ENCODE peak calls at places on chromosome 15, in nine cellular contexts. One of them, this sample, is unnamed.

GRCh38 chr15:39362832-39363561 is 217.9 kb upstream of the THBS1 start:
- DNase-seq in astrocyte: peak; percentile 99
- DNase-seq in choroid plexus epithelial cell: peak; percentile 95
- DNase-seq in progenitor cell of endocrine pancreas: no peak
- DNase-seq in PC-3: no peak
- DNase-seq in heart right ventricle: no peak
- DNase-seq in GM20000: no peak
- DNase-seq in neural crest cell: no peak
- DNase-seq in fibroblast of the aortic adventitia: peak; percentile 26
- DNase-seq in this sample: peak; percentile 91

GRCh38 chr15:70098461-70099166 is 897 bp upstream of the TLE3 start:
- DNase-seq in astrocyte: no peak
- DNase-seq in choroid plexus epithelial cell: no peak
- DNase-seq in progenitor cell of endocrine pancreas: peak; percentile 50
- DNase-seq in PC-3: peak; percentile 34
- DNase-seq in heart right ventricle: peak; percentile 57
- DNase-seq in GM20000: no peak
- DNase-seq in neural crest cell: peak; percentile 53
- DNase-seq in fibroblast of the aortic adventitia: no peak
- DNase-seq in this sample: peak; percentile 33

GRCh38 chr15:40458495-40459371 is 12.1 kb upstream of the CHST14 start:
- DNase-seq in astrocyte: no peak
- DNase-seq in choroid plexus epithelial cell: no peak
- DNase-seq in progenitor cell of endocrine pancreas: no peak
- DNase-seq in PC-3: no peak
- DNase-seq in heart right ventricle: no peak
- DNase-seq in GM20000: no peak
- DNase-seq in neural crest cell: no peak
- DNase-seq in fibroblast of the aortic adventitia: no peak
- DNase-seq in this sample: no peak

GRCh38 chr15:89656116-89656815 is 999 bp upstream of the KIF7 start:
- DNase-seq in astrocyte: peak; percentile 15
- DNase-seq in choroid plexus epithelial cell: no peak
- DNase-seq in progenitor cell of endocrine pancreas: no peak
- DNase-seq in PC-3: peak; percentile 43
- DNase-seq in heart right ventricle: no peak
- DNase-seq in GM20000: no peak
- DNase-seq in neural crest cell: no peak
- DNase-seq in fibroblast of the aortic adventitia: peak; percentile 32
- DNase-seq in this sample: no peak

GRCh38 chr15:66165856-66166255 is 87.7 kb downstream of the MEGF11 start:
- DNase-seq in astrocyte: no peak
- DNase-seq in choroid plexus epithelial cell: no peak
- DNase-seq in progenitor cell of endocrine pancreas: no peak
- DNase-seq in PC-3: no peak
- DNase-seq in heart right ventricle: no peak
- DNase-seq in GM20000: no peak
- DNase-seq in neural crest cell: no peak
- DNase-seq in fibroblast of the aortic adventitia: no peak
- DNase-seq in this sample: no peak

GRCh38 chr15:45185903-45186770 is 1.6 kb downstream of the SHF start:
- DNase-seq in astrocyte: peak; percentile 15
- DNase-seq in choroid plexus epithelial cell: no peak
- DNase-seq in progenitor cell of endocrine pancreas: no peak
- DNase-seq in PC-3: no peak
- DNase-seq in heart right ventricle: no peak
- DNase-seq in GM20000: no peak
- DNase-seq in neural crest cell: no peak
- DNase-seq in fibroblast of the aortic adventitia: no peak
- DNase-seq in this sample: no peak

GRCh38 chr15:76208786-76209424 is 102.4 kb downstream of the ETFA start:
- DNase-seq in astrocyte: no peak
- DNase-seq in choroid plexus epithelial cell: no peak
- DNase-seq in progenitor cell of endocrine pancreas: no peak
- DNase-seq in PC-3: no peak
- DNase-seq in heart right ventricle: no peak
- DNase-seq in GM20000: peak; percentile 8
- DNase-seq in neural crest cell: no peak
- DNase-seq in fibroblast of the aortic adventitia: no peak
- DNase-seq in this sample: peak; percentile 21

GRCh38 chr15:101068523-101068960 is 149.4 kb downstream of the LRRK1 start:
- DNase-seq in astrocyte: peak; percentile 11
- DNase-seq in choroid plexus epithelial cell: no peak
- DNase-seq in progenitor cell of endocrine pancreas: no peak
- DNase-seq in PC-3: no peak
- DNase-seq in heart right ventricle: no peak
- DNase-seq in GM20000: no peak
- DNase-seq in neural crest cell: no peak
- DNase-seq in fibroblast of the aortic adventitia: no peak
- DNase-seq in this sample: no peak

DNA sequence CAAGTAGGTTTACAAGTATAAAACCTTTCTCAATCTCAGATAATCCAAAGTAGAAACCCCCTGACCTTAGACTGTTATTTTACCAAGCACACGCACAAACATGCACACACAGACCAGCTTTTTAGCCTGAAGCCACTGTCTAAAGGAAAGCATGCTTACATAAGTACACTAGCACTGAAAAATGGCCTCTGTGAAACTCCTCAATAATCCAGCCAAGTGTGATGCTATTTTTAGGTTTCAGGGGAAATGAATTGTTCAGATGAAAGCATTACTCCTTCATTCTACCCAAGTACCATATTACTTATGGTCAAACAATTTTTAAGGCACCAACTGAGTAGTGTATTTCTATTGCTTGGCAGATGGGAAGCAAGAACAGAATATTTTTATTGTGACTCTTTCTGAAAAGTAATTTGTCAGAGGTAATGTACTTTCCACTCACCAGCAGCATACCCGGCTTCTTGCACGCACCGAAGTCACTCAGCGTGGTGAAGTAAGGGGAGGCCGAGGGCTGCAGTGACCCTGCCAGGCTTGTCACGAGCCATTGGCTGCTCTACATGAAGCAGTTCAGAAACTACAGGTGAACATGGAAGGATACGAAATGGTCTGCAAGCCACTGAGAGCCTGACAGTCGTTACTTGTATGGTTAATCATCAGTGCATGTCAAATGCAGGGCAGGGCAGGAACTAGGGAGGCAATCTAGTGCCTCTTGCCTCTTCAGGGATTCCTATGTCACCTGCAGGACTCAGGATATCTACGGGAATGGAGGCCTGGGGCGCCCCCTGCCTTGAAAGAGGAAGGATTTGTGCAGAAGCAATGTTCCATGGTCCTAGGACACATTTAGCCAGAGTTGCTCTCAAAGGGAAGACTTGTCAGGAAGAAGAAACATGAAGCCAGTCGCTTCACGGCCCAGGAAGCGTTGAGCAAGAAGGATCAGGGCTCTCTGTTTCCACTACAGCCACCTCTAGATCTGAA is 106.6 kb downstream of the GABRB3 start:
- DNase-seq in astrocyte: no peak
- DNase-seq in choroid plexus epithelial cell: no peak
- DNase-seq in progenitor cell of endocrine pancreas: no peak
- DNase-seq in PC-3: peak; percentile 19
- DNase-seq in heart right ventricle: no peak
- DNase-seq in GM20000: no peak
- DNase-seq in neural crest cell: no peak
- DNase-seq in fibroblast of the aortic adventitia: no peak
- DNase-seq in this sample: no peak
- TF ChIP-seq CTCF in astrocyte: no peak
- TF ChIP-seq CTCF in choroid plexus epithelial cell: no peak
- TF ChIP-seq CTCF in progenitor cell of endocrine pancreas: peak; percentile 36
- TF ChIP-seq CTCF in PC-3: peak; percentile 29
- TF ChIP-seq CTCF in heart right ventricle: no peak
- TF ChIP-seq CTCF in GM20000: no peak
- TF ChIP-seq CTCF in neural crest cell: no peak
- TF ChIP-seq CTCF in fibroblast of the aortic adventitia: no peak
- TF ChIP-seq CTCF in this sample: no peak

DNA sequence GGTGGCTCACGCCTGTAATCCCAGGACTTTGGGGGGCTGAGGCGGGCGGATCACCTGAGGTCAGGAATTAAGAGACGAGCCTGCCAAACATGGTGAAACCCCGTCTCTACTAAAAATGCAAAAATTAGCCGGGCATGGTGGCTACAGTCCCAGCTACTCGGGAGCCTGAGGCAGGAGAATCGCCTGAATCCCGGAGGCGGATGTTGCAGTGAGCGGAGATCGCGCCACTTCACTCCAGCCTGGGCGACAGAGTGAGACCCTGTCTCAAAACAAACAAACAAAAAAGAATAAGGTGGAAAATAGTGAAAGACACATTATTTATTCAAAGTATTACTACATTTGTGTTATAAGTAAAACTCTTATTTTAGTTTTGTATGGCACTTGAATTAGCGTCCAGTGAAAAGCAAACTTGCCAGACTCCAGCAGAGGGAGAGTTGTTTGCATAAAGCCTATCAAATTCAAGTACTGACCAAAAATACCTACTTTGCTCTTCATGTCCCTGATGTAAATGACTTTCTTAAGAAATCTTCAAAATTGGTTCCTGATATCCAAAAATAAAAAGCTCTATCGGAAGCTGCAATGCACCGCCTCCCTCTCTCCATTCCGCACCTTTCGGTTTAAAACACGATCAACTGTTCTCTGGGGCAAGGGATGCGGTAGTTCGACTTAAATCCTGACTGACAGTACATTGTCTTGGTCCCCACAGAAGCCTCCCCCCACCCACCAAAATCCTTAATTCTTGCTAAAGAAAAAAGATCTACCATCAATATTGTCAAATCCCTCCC is 1.2 kb downstream of the TRPM7 start:
- DNase-seq in astrocyte: no peak
- DNase-seq in choroid plexus epithelial cell: peak; percentile 53
- DNase-seq in progenitor cell of endocrine pancreas: no peak
- DNase-seq in PC-3: peak; percentile 2
- DNase-seq in heart right ventricle: no peak
- DNase-seq in GM20000: peak; percentile 4
- DNase-seq in neural crest cell: no peak
- DNase-seq in fibroblast of the aortic adventitia: peak; percentile 38
- DNase-seq in this sample: peak; percentile 29
- TF ChIP-seq CTCF in astrocyte: no peak
- TF ChIP-seq CTCF in choroid plexus epithelial cell: peak; percentile 53
- TF ChIP-seq CTCF in progenitor cell of endocrine pancreas: no peak
- TF ChIP-seq CTCF in PC-3: no peak
- TF ChIP-seq CTCF in heart right ventricle: no peak
- TF ChIP-seq CTCF in GM20000: no peak
- TF ChIP-seq CTCF in neural crest cell: no peak
- TF ChIP-seq CTCF in fibroblast of the aortic adventitia: peak; percentile 33
- TF ChIP-seq CTCF in this sample: peak; percentile 15

GRCh38 chr15:99605490-99605931 is 39.7 kb downstream of the MEF2A start:
- DNase-seq in astrocyte: peak; percentile 21
- DNase-seq in choroid plexus epithelial cell: peak; percentile 36
- DNase-seq in progenitor cell of endocrine pancreas: no peak
- DNase-seq in PC-3: peak; percentile 32
- DNase-seq in heart right ventricle: no peak
- DNase-seq in GM20000: no peak
- DNase-seq in neural crest cell: no peak
- DNase-seq in fibroblast of the aortic adventitia: peak; percentile 11
- DNase-seq in this sample: peak; percentile 26

GRCh38 chr15:99603828-99604227 is 38.0 kb downstream of the MEF2A start:
- DNase-seq in astrocyte: peak; percentile 65
- DNase-seq in choroid plexus epithelial cell: peak; percentile 32
- DNase-seq in progenitor cell of endocrine pancreas: no peak
- DNase-seq in PC-3: no peak
- DNase-seq in heart right ventricle: no peak
- DNase-seq in GM20000: no peak
- DNase-seq in neural crest cell: no peak
- DNase-seq in fibroblast of the aortic adventitia: peak; percentile 45
- DNase-seq in this sample: peak; percentile 35

GRCh38 chr15:99605990-99606389 is 40.2 kb downstream of the MEF2A start:
- DNase-seq in astrocyte: no peak
- DNase-seq in choroid plexus epithelial cell: no peak
- DNase-seq in progenitor cell of endocrine pancreas: no peak
- DNase-seq in PC-3: no peak
- DNase-seq in heart right ventricle: no peak
- DNase-seq in GM20000: no peak
- DNase-seq in neural crest cell: no peak
- DNase-seq in fibroblast of the aortic adventitia: no peak
- DNase-seq in this sample: no peak

GRCh38 chr15:99606646-99607045 is 40.9 kb downstream of the MEF2A start:
- DNase-seq in astrocyte: no peak
- DNase-seq in choroid plexus epithelial cell: no peak
- DNase-seq in progenitor cell of endocrine pancreas: no peak
- DNase-seq in PC-3: no peak
- DNase-seq in heart right ventricle: no peak
- DNase-seq in GM20000: no peak
- DNase-seq in neural crest cell: no peak
- DNase-seq in fibroblast of the aortic adventitia: no peak
- DNase-seq in this sample: no peak

DNA sequence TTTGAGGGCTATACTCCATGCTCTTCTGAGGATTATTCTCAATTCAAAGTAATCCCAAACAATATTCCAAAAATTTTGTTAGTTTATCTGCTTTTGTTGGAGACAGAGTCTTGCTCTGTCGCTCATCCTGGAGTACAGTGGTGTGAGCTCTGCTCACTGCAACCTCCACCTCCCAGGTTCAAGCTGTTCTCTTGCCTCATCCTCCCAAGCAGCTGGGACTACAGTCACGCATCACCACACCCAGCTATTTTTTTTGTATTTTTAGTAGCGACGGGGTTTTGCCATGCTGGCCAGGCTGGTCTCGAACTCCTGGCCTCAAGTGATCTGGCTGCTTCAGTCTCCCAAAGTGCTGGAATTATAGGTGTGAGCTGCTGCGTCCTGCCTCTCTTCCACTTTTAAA is 39.1 kb downstream of the MEF2A start:
- DNase-seq in astrocyte: no peak
- DNase-seq in choroid plexus epithelial cell: no peak
- DNase-seq in progenitor cell of endocrine pancreas: no peak
- DNase-seq in PC-3: no peak
- DNase-seq in heart right ventricle: no peak
- DNase-seq in GM20000: no peak
- DNase-seq in neural crest cell: no peak
- DNase-seq in fibroblast of the aortic adventitia: no peak
- DNase-seq in this sample: no peak
- TF ChIP-seq CTCF in astrocyte: no peak
- TF ChIP-seq CTCF in choroid plexus epithelial cell: no peak
- TF ChIP-seq CTCF in progenitor cell of endocrine pancreas: no peak
- TF ChIP-seq CTCF in PC-3: no peak
- TF ChIP-seq CTCF in heart right ventricle: no peak
- TF ChIP-seq CTCF in GM20000: no peak
- TF ChIP-seq CTCF in neural crest cell: no peak
- TF ChIP-seq CTCF in fibroblast of the aortic adventitia: no peak
- TF ChIP-seq CTCF in this sample: no peak

GRCh38 chr15:56916825-56917477 is 1.5 kb upstream of the TCF12 start:
- DNase-seq in astrocyte: no peak
- DNase-seq in choroid plexus epithelial cell: no peak
- DNase-seq in progenitor cell of endocrine pancreas: no peak
- DNase-seq in PC-3: no peak
- DNase-seq in heart right ventricle: no peak
- DNase-seq in GM20000: no peak
- DNase-seq in neural crest cell: no peak
- DNase-seq in fibroblast of the aortic adventitia: no peak
- DNase-seq in this sample: peak; percentile 22

GRCh38 chr15:56917652-56918045 is 795 bp upstream of the TCF12 start:
- DNase-seq in astrocyte: no peak
- DNase-seq in choroid plexus epithelial cell: no peak
- DNase-seq in progenitor cell of endocrine pancreas: no peak
- DNase-seq in PC-3: no peak
- DNase-seq in heart right ventricle: no peak
- DNase-seq in GM20000: peak; percentile 11
- DNase-seq in neural crest cell: no peak
- DNase-seq in fibroblast of the aortic adventitia: no peak
- DNase-seq in this sample: no peak

GRCh38 chr15:56919708-56920637 is 1.5 kb downstream of the TCF12 start:
- DNase-seq in astrocyte: peak; percentile 73
- DNase-seq in choroid plexus epithelial cell: peak; percentile 47
- DNase-seq in progenitor cell of endocrine pancreas: no peak
- DNase-seq in PC-3: peak; percentile 23
- DNase-seq in heart right ventricle: peak; percentile 23
- DNase-seq in GM20000: peak; percentile 52
- DNase-seq in neural crest cell: no peak
- DNase-seq in fibroblast of the aortic adventitia: peak; percentile 47
- DNase-seq in this sample: peak; percentile 40

GRCh38 chr15:56918907-56919707 is 663 bp downstream of the TCF12 start:
- DNase-seq in astrocyte: peak; percentile 65
- DNase-seq in choroid plexus epithelial cell: peak; percentile 64
- DNase-seq in progenitor cell of endocrine pancreas: peak; percentile 54
- DNase-seq in PC-3: peak; percentile 57
- DNase-seq in heart right ventricle: peak; percentile 53
- DNase-seq in GM20000: peak; percentile 86
- DNase-seq in neural crest cell: peak; percentile 53
- DNase-seq in fibroblast of the aortic adventitia: peak; percentile 67
- DNase-seq in this sample: peak; percentile 73

GRCh38 chr15:56918046-56918906 is at the start of gene TCF12:
- DNase-seq in astrocyte: peak; percentile 94
- DNase-seq in choroid plexus epithelial cell: peak; percentile 98
- DNase-seq in progenitor cell of endocrine pancreas: peak; percentile 98
- DNase-seq in PC-3: peak; percentile 83
- DNase-seq in heart right ventricle: peak; percentile 96
- DNase-seq in GM20000: peak; percentile 95
- DNase-seq in neural crest cell: peak; percentile 95
- DNase-seq in fibroblast of the aortic adventitia: peak; percentile 95
- DNase-seq in this sample: peak; percentile 98
- TF ChIP-seq CTCF in astrocyte: no peak
- TF ChIP-seq CTCF in choroid plexus epithelial cell: peak; percentile 65
- TF ChIP-seq CTCF in progenitor cell of endocrine pancreas: peak; percentile 34
- TF ChIP-seq CTCF in PC-3: peak; percentile 44
- TF ChIP-seq CTCF in heart right ventricle: peak; percentile 45
- TF ChIP-seq CTCF in GM20000: peak; percentile 39
- TF ChIP-seq CTCF in neural crest cell: peak; percentile 63
- TF ChIP-seq CTCF in fibroblast of the aortic adventitia: peak; percentile 36
- TF ChIP-seq CTCF in this sample: peak; percentile 22

This sample was measured in fibroblast of pulmonary artery.